ENCODE peak calls at places on chromosomes 13 and 19, in four cellular contexts. Y is Caco-2; F is ovary; J is CD4-positive, alpha-beta T cell. S is an unnamed sample. For H3K9me3, the result is how much of the 10 kb centered on the place peaks cover.

GRCh38 chr13:85798999-85799646 is at the start of gene SLITRK6:
- DNase-seq in J (no peak), Y (peak), F (no peak), S (peak)

GRCh38 chr13:50124536-50125305 is 109.5 kb downstream of the KCNRG start:
- DNase-seq in Y (peak), J (peak), F (peak), S (peak)

GRCh38 chr19:5102520-5102919 is 133.6 kb downstream of the KDM4B start:
- DNase-seq in Y (no peak), F (no peak), J (no peak), S (no peak)

GRCh38 chr19:17779281-17779930 is 15.5 kb upstream of the B3GNT3 start:
- DNase-seq in F (peak), J (no peak), Y (no peak), S (peak)

GRCh38 chr13:66329988-66330429 is 900.1 kb downstream of the PCDH9 start:
- DNase-seq in F (no peak), Y (no peak), J (no peak), S (no peak)

GRCh38 chr19:8028951-8029491 is 23.5 kb upstream of the CCL25 start:
- DNase-seq in F (no peak), J (no peak), Y (peak), S (no peak)

GRCh38 chr13:20125129-20125782 is 35.6 kb downstream of the GJA3 start:
- DNase-seq in F (no peak), J (no peak), Y (no peak), S (no peak)

GRCh38 chr19:2613507-2614295 is 88.8 kb downstream of the GNG7 start:
- DNase-seq in J (peak), Y (peak), F (no peak), S (peak)

GRCh38 chr19:2273356-2274184 is 8.4 kb downstream of the PEAK3 start:
- DNase-seq in F (peak), Y (peak), J (peak), S (peak)

GRCh38 chr13:33275916-33276315 is 9.6 kb downstream of the STARD13 start:
- DNase-seq in Y (no peak), F (no peak), J (no peak), S (no peak)

GRCh38 chr19:8396563-8397203 is 6.5 kb downstream of the RAB11B start:
- DNase-seq in F (peak), J (peak), Y (peak), S (peak)

GRCh38 chr13:51453959-51454703 is 1.3 kb upstream of the INTS6 start:
- DNase-seq in J (peak), F (peak), Y (peak), S (no peak)

GRCh38 chr13:20718958-20719566 is 15.6 kb downstream of the IL17D start:
- DNase-seq in F (no peak), Y (no peak), J (no peak), S (no peak)

GRCh38 chr13:23811366-23812027 is 77.7 kb downstream of the MIPEP start:
- DNase-seq in J (no peak), Y (peak), F (no peak), S (no peak)

GRCh38 chr13:24148414-24149305 is 11.9 kb upstream of the SPATA13 start:
- DNase-seq in Y (peak), F (no peak), J (no peak), S (peak)

GRCh38 chr13:33194820-33195692 is 90.5 kb downstream of the STARD13 start:
- DNase-seq in J (no peak), F (peak), Y (peak), S (peak)

GRCh38 chr13:106349080-106349841 is 186.2 kb downstream of the EFNB2 start:
- DNase-seq in F (peak), J (no peak), Y (peak), S (no peak)

GRCh38 chr13:101529419-101529818 is 76.9 kb downstream of the ITGBL1 start:
- DNase-seq in F (no peak), Y (no peak), J (no peak), S (no peak)

GRCh38 chr19:7492142-7493055 is 3.6 kb upstream of the PEX11G start:
- DNase-seq in Y (no peak), F (no peak), J (no peak), S (no peak)

GRCh38 chr19:55519461-55520311 is 17.2 kb downstream of the SBK2 start:
- DNase-seq in F (no peak), J (no peak), Y (no peak), S (peak)

GRCh38 chr19:11204943-11205349 is 7.6 kb upstream of the KANK2 start:
- DNase-seq in J (no peak), Y (no peak), F (peak), S (no peak)

GRCh38 chr19:392375-392970 is 16.5 kb downstream of the C2CD4C start:
- DNase-seq in J (no peak), F (no peak), Y (no peak), S (no peak)

GRCh38 chr13:34208326-34208725 is 390.4 kb downstream of the RFC3 start:
- DNase-seq in F (no peak), J (no peak), Y (no peak), S (no peak)

GRCh38 chr13:27542220-27542619 is 78.1 kb downstream of the LNX2 start:
- DNase-seq in Y (no peak), J (no peak), F (no peak), S (no peak)

GRCh38 chr13:23960566-23961156 is 63.4 kb upstream of the C1QTNF9B start:
- DNase-seq in J (no peak), F (no peak), Y (peak), S (peak)

GRCh38 chr19:48249502-48250014 is 6.2 kb downstream of the CARD8 start:
- DNase-seq in J (peak), F (no peak), Y (no peak), S (no peak)

GRCh38 chr13:96671073-96671472 is 323.2 kb downstream of the OXGR1 start:
- DNase-seq in Y (no peak), J (no peak), F (no peak), S (no peak)

GRCh38 chr13:80389073-80390038 is 48.4 kb upstream of the SPRY2 start:
- DNase-seq in J (no peak), F (no peak), Y (no peak), S (no peak)

GRCh38 chr13:80168089-80168850 is 172.7 kb downstream of the SPRY2 start:
- DNase-seq in F (no peak), Y (no peak), J (no peak), S (no peak)

GRCh38 chr19:1646149-1646930 is 6.1 kb downstream of the TCF3 start:
- DNase-seq in Y (no peak), J (no peak), F (no peak), S (no peak)

GRCh38 chr13:30998548-30999140 is 66.2 kb downstream of the TEX26 start:
- DNase-seq in F (no peak), Y (peak), J (no peak), S (no peak)

GRCh38 chr13:78764665-78765064 is 105.7 kb upstream of the OBI1 start:
- DNase-seq in Y (no peak), J (no peak), F (no peak), S (no peak)

GRCh38 chr19:34731964-34732363 is 2.1 kb upstream of the ZNF181 start:
- DNase-seq in J (no peak), F (no peak), Y (no peak), S (no peak)

GRCh38 chr13:45615501-45616101 is at the start of gene ERICH6B:
- DNase-seq in F (peak), J (no peak), Y (peak), S (no peak)

GRCh38 chr13:80727321-80727975 is 386.5 kb upstream of the SPRY2 start:
- DNase-seq in J (no peak), F (no peak), Y (no peak), S (no peak)

GRCh38 chr19:4987286-4987685 is 18.4 kb downstream of the KDM4B start:
- DNase-seq in F (no peak), Y (peak), J (no peak), S (no peak)

DNA sequence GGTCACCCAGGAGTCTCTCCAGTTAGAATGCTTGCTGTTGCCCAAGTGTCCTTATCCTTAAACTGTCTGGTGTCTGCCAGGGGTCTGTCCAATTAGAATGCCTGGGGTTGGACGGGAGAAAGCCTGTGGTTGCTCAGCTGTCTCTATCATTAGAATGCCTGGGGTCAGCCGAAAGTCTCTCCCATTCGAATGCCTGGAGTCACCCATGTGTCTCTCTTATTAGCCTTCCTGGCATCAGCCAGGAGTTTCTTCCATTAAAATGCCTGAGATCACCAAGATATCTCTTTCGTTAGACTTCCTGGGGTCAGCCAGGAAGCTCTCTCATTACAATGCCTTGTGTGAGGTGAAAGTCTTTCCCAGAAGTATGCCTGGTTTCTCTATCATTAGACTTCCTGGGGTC is 1521.0 kb downstream of the UQCRFS1 start:
- DNase-seq in J (no peak), F (no peak), Y (no peak), S (no peak)
- H3K9me3 ChIP-seq in J (under half), F (under half), Y (under half), S (under half)

DNA sequence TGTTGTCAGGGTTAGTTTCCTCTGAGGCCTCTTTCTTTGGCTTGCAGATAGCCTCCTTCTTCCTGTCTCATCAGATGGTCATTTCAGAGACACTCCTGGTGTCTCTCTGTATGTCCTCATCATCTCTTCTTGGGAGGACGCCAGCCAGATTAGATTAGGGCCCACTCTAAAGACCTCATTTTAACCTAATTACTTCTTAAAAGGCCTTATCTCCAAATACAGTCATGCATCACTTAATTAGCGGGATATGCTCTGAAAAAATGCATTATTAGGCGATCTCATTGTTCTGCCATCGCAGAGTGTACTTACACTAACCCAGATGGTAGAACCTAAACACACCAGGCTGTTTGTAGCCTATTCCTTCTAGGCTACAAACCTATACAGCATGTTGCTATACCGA is 89.0 kb downstream of the CDK8 start:
- DNase-seq in J (no peak), F (no peak), Y (no peak), S (no peak)
- H3K9me3 ChIP-seq in J (under half), F (under half), Y (under half), S (under half)

DNA sequence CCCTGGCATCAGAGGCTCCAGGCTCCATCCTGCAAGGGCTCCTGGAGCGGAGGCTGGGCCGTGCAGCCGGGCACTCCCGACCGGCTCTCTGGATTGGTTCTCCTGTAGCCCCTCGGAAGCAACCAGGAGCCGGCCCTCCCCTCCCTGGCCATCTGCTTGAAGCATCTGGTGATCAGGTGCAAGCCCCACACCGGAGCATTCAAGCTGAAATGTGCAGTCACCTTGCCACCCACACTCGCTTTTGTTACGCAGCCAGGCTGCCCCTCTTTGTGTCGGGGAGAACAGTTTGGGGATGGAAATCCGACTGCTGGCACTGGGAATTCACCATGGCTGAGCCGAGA is 258.8 kb downstream of the ZNF536 start:
- DNase-seq in J (no peak), F (no peak), Y (no peak), S (no peak)
- H3K9me3 ChIP-seq in J (under half), F (under half), Y (under half), S (under half)

DNA sequence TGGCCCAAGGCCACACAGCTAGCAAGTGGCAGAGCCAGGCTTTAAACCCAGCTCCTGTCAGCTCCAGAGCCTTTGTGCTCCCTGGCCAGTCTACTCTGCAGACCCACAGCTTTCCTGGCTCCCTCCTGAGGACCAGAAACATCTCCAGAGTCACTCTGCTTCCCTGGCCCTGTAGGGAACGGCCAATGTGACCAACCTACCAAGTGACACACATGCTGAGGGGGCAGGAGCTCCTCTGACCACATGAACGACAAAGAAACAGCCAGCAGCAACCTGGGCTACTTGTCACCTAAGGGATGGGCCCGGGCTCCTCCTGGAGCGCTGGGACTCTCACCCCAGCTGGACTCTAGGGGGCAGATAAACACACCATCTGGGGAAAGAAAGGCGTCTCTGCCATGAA is 19.3 kb downstream of the PEG3 start:
- DNase-seq in J (no peak), Y (no peak), F (no peak), S (no peak)
- H3K9me3 ChIP-seq in J (under half), Y (under half), F (under half), S (half or more)

GRCh38 chr19:41671481-41671880 is 16.6 kb downstream of the CEACAM7 start:
- DNase-seq in J (no peak), Y (no peak), F (no peak), S (no peak)
- H3K9me3 ChIP-seq in J (under half), Y (under half), F (under half), S (under half)

GRCh38 chr19:36894849-36895383 is 21.2 kb downstream of the ZNF829 start:
- DNase-seq in F (no peak), Y (no peak), J (no peak), S (no peak)
- H3K9me3 ChIP-seq in F (under half), Y (half or more), J (half or more), S (half or more)

GRCh38 chr19:52351512-52351911 is 15.5 kb downstream of the ZNF610 start:
- DNase-seq in F (no peak), J (no peak), Y (no peak), S (no peak)
- H3K9me3 ChIP-seq in F (under half), J (under half), Y (under half), S (half or more)

GRCh38 chr19:36997843-36998235 is 80.4 kb upstream of the ZNF420 start:
- DNase-seq in F (no peak), J (no peak), Y (no peak), S (no peak)
- H3K9me3 ChIP-seq in F (under half), J (half or more), Y (half or more), S (half or more)